ENCODE peak calls at places on chromosome 18, in five cellular contexts. U is SK-MEL-5, C is stromal cell of bone marrow, G is activated T-cell treated with anti-CD3 and anti-CD28 coated beads for 1 hour, F is Kasumi-1. D is an unnamed sample.

GRCh38 chr18:331231-331771 is 63.5 kb upstream of the THOC1 start:
- DNase-seq in U (peak), C (peak), F (peak), G (no peak), D (no peak)

GRCh38 chr18:77254711-77255110 is 5.1 kb downstream of the GALR1 start:
- DNase-seq in G (no peak), F (no peak), C (no peak), U (no peak), D (peak)

GRCh38 chr18:57881818-57882413 is 78.8 kb upstream of the ATP8B1 start:
- DNase-seq in C (peak), U (peak), G (peak), F (peak), D (peak)

GRCh38 chr18:51168031-51168742 is 29.3 kb downstream of the MEX3C start:
- DNase-seq in F (no peak), G (no peak), U (peak), C (no peak), D (no peak)

GRCh38 chr18:77207540-77207939 is 42.1 kb upstream of the GALR1 start:
- DNase-seq in C (peak), F (peak), U (peak), G (peak), D (peak)

GRCh38 chr18:70047931-70048603 is 100.4 kb upstream of the CD226 start:
- DNase-seq in U (peak), G (no peak), C (peak), F (no peak), D (no peak)

GRCh38 chr18:77102246-77103040 is 30.1 kb downstream of the MBP start:
- DNase-seq in C (peak), U (no peak), F (peak), G (no peak), D (no peak)

GRCh38 chr18:48385595-48385994 is 23.6 kb downstream of the ZBTB7C start:
- DNase-seq in U (no peak), G (no peak), C (no peak), F (no peak), D (no peak)

GRCh38 chr18:26722582-26722931 is 142.9 kb downstream of the AQP4 start:
- DNase-seq in U (no peak), G (no peak), C (no peak), F (no peak), D (no peak)

GRCh38 chr18:703660-704018 is 8.8 kb downstream of the ENOSF1 start:
- DNase-seq in U (no peak), G (no peak), C (no peak), F (no peak), D (no peak)

GRCh38 chr18:23378470-23378764 is 74.7 kb upstream of the RIOK3 start:
- DNase-seq in U (no peak), F (no peak), G (no peak), C (no peak), D (no peak)

GRCh38 chr18:25350561-25351201 is 1.3 kb downstream of the ZNF521 start:
- DNase-seq in F (peak), C (no peak), U (peak), G (no peak), D (no peak)

D was measured in T47D.